ENCODE peak calls at places on chromosome 10, in six cellular contexts. S is left ventricle myocardium inferior, J is uterus, P is ovary, V is psoas muscle, R is GM23248. G is an unnamed sample. For H3K4me1, the result is how much of the 10 kb centered on the place peaks cover.

GRCh38 chr10:33484787-33485186 is 150.3 kb upstream of the NRP1 start:
- DNase-seq in S (no peak), J (no peak), P (no peak), V (no peak), R (peak), G (no peak)

GRCh38 chr10:28326516-28327493 is 23.9 kb upstream of the MPP7 start:
- DNase-seq in S (peak), J (peak), P (peak), V (no peak), R (no peak), G (peak)

GRCh38 chr10:63866747-63867140 is 345.5 kb downstream of the REEP3 start:
- DNase-seq in S (no peak), J (no peak), P (no peak), V (no peak), R (peak), G (no peak)

GRCh38 chr10:132845041-132845551 is 59.1 kb upstream of the NKX6-2 start:
- DNase-seq in S (no peak), J (peak), P (no peak), V (no peak), R (no peak), G (no peak)

GRCh38 chr10:133292919-133293809 is 15.5 kb downstream of the TUBGCP2 start:
- DNase-seq in S (no peak), J (no peak), P (no peak), V (peak), R (peak), G (peak)

GRCh38 chr10:117449636-117450035 is 74.4 kb upstream of the PDZD8 start:
- DNase-seq in S (no peak), J (no peak), P (no peak), V (no peak), R (peak), G (no peak)

GRCh38 chr10:120423350-120424197 is 33.5 kb upstream of the PLPP4 start:
- DNase-seq in S (no peak), J (no peak), P (no peak), V (no peak), R (peak), G (no peak)

GRCh38 chr10:28594401-28594800 is 61.5 kb downstream of the WAC start:
- DNase-seq in S (no peak), J (no peak), P (no peak), V (no peak), R (no peak), G (no peak)

GRCh38 chr10:74548676-74549075 is 277.7 kb upstream of the KAT6B start:
- DNase-seq in S (no peak), J (no peak), P (no peak), V (no peak), R (no peak), G (no peak)

GRCh38 chr10:4267084-4267774 is 482.2 kb upstream of the KLF6 start:
- DNase-seq in S (no peak), J (no peak), P (no peak), V (no peak), R (no peak), G (no peak)

GRCh38 chr10:37434091-37434490 is 308.7 kb downstream of the ANKRD30A start:
- DNase-seq in S (no peak), J (no peak), P (no peak), V (no peak), R (peak), G (no peak)

GRCh38 chr10:29795856-29796255 is 161.1 kb upstream of the SVIL start:
- DNase-seq in S (no peak), J (no peak), P (no peak), V (no peak), R (peak), G (no peak)

GRCh38 chr10:113052076-113052830 is 102.2 kb downstream of the TCF7L2 start:
- DNase-seq in S (no peak), J (no peak), P (no peak), V (no peak), R (peak), G (no peak)

GRCh38 chr10:6140141-6140841 is 51.5 kb downstream of the RBM17 start:
- DNase-seq in S (no peak), J (no peak), P (no peak), V (no peak), R (no peak), G (no peak)

GRCh38 chr10:120749032-120749431 is 102.1 kb upstream of the WDR11 start:
- DNase-seq in S (no peak), J (no peak), P (no peak), V (no peak), R (no peak), G (no peak)

GRCh38 chr10:20855398-20856038 is 41.6 kb downstream of the NEBL start:
- DNase-seq in S (no peak), J (no peak), P (no peak), V (no peak), R (peak), G (no peak)

GRCh38 chr10:46787321-46787615 is 124.0 kb upstream of the PTPN20 start:
- DNase-seq in S (no peak), J (no peak), P (no peak), V (no peak), R (peak), G (no peak)

GRCh38 chr10:16155761-16156322 is 281.0 kb upstream of the PTER start:
- DNase-seq in S (no peak), J (no peak), P (no peak), V (no peak), R (no peak), G (no peak)

GRCh38 chr10:22301193-22301592 is 15.0 kb upstream of the COMMD3 start:
- DNase-seq in S (no peak), J (no peak), P (no peak), V (no peak), R (no peak), G (no peak)

GRCh38 chr10:98307916-98308315 is 39.9 kb upstream of the LOXL4 start:
- DNase-seq in S (no peak), J (no peak), P (no peak), V (no peak), R (no peak), G (no peak)

GRCh38 chr10:23363788-23364135 is 19.2 kb upstream of the C10orf67 start:
- DNase-seq in S (no peak), J (no peak), P (no peak), V (no peak), R (no peak), G (no peak)

DNA sequence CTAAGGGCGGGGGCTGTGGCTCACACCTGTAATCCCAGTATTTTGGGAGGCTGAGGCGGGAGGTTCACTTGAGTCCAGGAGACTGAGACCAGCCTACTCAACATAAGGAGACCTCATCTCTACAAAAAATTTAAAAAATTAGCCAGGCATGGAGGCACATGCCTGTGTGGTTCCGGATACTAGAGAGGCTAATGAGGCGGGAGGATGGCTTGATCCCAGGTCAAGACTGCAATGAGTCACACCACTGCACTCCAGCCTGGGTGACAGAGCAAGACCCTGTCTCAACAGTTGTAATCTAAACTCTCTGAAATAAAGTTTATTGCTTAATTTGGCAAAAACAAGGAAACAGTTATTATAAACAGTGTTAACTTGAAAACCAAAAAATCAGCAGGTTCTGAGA is 123.3 kb downstream of the USP6NL start:
- DNase-seq in S (no peak), J (no peak), P (no peak), V (no peak), R (no peak), G (no peak)
- H3K4me1 ChIP-seq in S (under half), J (under half), P (under half), V (under half), R (under half), G (under half)

DNA sequence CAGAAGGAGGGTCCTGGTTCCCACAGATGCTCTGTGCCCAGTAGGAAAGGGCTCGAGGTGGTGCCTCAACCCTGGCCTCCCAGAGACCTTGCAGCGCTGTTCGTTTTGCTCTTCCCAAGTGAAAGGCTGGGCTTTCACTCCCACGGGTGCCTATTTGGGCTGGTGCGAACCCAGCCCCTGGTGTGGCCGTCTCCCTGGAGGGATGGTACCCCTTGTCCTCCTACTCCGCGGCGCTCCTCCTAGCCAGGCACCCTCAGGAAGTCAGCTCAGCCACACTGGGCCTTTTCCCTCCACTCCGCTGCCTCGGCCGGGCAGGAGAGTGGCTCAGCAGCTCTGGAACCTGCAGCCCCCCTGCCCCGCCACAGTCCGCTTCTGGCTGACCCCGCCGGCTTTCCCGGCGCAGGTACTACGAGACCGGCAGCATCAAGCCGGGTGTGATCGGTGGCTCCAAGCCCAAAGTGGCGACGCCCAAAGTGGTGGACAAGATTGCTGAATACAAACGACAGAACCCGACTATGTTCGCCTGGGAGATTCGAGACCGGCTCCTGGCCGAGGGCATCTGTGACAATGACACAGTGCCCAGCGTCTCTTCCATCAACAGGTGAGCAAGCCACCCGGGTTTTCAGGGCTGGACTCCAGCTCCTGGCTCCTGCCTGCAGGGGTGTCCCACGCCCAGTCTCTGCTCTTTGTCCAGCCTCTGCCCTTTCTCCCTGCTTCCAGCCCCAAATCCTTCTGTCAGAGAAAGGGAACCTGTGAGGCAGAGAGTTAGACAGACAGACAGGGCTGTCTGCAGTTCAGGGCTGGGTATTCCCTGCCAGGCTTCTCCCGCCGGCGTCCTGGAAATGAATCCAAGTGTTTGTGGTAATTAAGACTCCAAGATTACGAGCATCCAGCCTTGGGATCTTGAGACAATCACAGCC is 5.2 kb downstream of the PAX2 start:
- DNase-seq in S (no peak), J (no peak), P (no peak), V (no peak), R (no peak), G (no peak)
- H3K4me1 ChIP-seq in S (under half), J (under half), P (under half), V (under half), R (under half), G (under half)

GRCh38 chr10:13743963-13744362 is 157.2 kb downstream of the PRPF18 start:
- DNase-seq in S (no peak), J (no peak), P (no peak), V (no peak), R (no peak), G (no peak)
- H3K4me1 ChIP-seq in S (under half), J (under half), P (under half), V (under half), R (under half), G (under half)

GRCh38 chr10:31756131-31757119 is 172.2 kb downstream of the ARHGAP12 start:
- DNase-seq in S (no peak), J (no peak), P (no peak), V (no peak), R (no peak), G (no peak)

GRCh38 chr10:31757831-31758230 is 170.8 kb downstream of the ARHGAP12 start:
- DNase-seq in S (no peak), J (no peak), P (no peak), V (no peak), R (peak), G (no peak)

GRCh38 chr10:31758495-31758894 is 170.1 kb downstream of the ARHGAP12 start:
- DNase-seq in S (no peak), J (no peak), P (no peak), V (no peak), R (peak), G (peak)

GRCh38 chr10:31759124-31759798 is 169.4 kb downstream of the ARHGAP12 start:
- DNase-seq in S (no peak), J (peak), P (peak), V (peak), R (peak), G (peak)

GRCh38 chr10:31757374-31757773 is 171.3 kb downstream of the ARHGAP12 start:
- DNase-seq in S (no peak), J (peak), P (peak), V (peak), R (peak), G (peak)
- H3K4me1 ChIP-seq in S (half or more), J (under half), P (under half), V (under half), R (under half), G (under half)

GRCh38 chr10:71659739-71660136 is 59.8 kb downstream of the C10orf105 start:
- DNase-seq in S (no peak), J (no peak), P (no peak), V (no peak), R (no peak), G (no peak)

GRCh38 chr10:71658349-71658745 is 61.2 kb downstream of the C10orf105 start:
- DNase-seq in S (no peak), J (no peak), P (no peak), V (no peak), R (no peak), G (no peak)

GRCh38 chr10:71660313-71660712 is 59.3 kb downstream of the C10orf105 start:
- DNase-seq in S (no peak), J (no peak), P (no peak), V (no peak), R (no peak), G (no peak)

GRCh38 chr10:71657604-71658348 is 61.8 kb downstream of the C10orf105 start:
- DNase-seq in S (no peak), J (no peak), P (no peak), V (no peak), R (no peak), G (no peak)

GRCh38 chr10:71659050-71659738 is 60.4 kb downstream of the C10orf105 start:
- DNase-seq in S (no peak), J (no peak), P (no peak), V (no peak), R (no peak), G (no peak)
- H3K4me1 ChIP-seq in S (under half), J (under half), P (under half), V (under half), R (under half), G (under half)

GRCh38 chr10:80486151-80486692 is 32.1 kb downstream of the TSPAN14 start:
- DNase-seq in S (no peak), J (no peak), P (no peak), V (no peak), R (no peak), G (no peak)

GRCh38 chr10:80486785-80487421 is 32.8 kb downstream of the TSPAN14 start:
- DNase-seq in S (no peak), J (no peak), P (no peak), V (no peak), R (no peak), G (no peak)

GRCh38 chr10:80485410-80486135 is 31.5 kb downstream of the TSPAN14 start:
- DNase-seq in S (no peak), J (no peak), P (no peak), V (no peak), R (no peak), G (no peak)

GRCh38 chr10:80484243-80484642 is 30.1 kb downstream of the TSPAN14 start:
- DNase-seq in S (no peak), J (no peak), P (no peak), V (no peak), R (peak), G (no peak)

DNA sequence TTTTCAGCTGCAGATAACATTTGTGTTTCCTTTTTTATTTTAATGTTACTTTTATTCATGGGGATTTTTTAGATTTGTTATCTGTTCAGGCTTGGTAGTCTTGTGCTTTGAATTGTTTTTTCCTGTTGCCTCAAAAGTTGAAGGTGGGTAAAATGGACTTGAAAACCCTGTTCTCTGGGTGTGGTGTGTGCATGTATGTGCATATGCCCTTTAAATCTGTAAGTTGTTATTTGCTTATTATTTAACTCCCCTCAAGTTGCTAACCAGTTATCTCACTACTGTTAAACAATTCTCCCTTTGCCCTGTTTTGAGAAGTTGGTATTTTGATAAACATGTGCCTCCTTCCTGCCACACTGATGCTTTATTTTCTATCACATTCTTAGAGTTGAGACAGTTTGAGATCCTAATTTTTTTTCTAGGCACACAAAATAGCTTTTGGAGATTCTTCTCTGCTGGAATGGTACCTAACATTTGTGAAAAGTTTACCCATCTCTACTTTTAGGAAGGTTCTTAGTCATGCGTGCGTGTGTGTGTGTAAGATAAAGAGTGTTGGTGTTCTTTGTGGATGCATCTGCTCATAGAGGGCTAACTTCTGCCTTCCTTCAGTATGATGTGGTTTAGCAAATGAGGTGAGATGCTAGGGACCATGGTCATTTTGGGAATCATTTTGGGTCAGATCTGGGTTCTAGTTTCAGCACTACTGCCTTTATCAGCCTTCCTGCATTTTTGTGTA is 30.7 kb downstream of the TSPAN14 start:
- DNase-seq in S (no peak), J (no peak), P (no peak), V (no peak), R (no peak), G (no peak)
- H3K4me1 ChIP-seq in S (half or more), J (under half), P (under half), V (under half), R (under half), G (half or more)

DNA sequence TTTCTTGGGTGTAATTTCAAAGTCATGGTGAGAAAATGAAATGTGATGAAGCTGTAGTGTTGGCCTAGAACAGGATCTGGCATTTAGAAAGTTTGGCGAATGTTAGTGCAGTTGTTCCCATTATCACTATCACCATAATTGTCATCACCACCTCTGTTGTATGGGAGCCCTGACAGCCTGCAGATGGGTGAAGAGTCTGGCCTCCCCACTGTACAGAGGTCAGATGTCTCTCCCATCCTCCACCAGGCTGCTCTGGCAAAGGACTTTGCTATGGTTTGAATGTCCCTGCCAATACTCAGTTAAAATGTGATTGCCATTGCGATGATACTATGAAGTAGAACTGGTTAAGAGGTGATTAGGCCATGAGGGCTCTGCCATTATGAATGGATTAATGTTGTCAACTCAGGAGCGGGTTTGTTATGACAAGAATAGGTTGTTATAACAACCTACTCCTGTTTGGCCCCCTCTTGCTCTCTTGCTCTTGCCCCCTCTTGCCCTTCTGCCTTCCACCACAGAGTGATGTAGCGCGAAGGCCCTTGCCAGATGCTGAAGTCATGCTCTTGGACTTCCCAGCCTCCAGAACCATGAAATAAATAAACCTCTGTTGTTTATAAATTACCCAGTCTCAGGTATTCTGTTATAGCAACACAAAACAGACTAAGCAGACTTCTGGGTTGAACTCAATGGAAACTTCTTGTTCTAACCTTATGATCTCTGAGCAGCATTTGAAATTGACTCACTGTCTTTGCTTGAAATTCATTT is 90.0 kb downstream of the GRK5 start:
- DNase-seq in S (no peak), J (no peak), P (no peak), V (no peak), R (no peak), G (peak)
- H3K4me1 ChIP-seq in S (half or more), J (under half), P (under half), V (under half), R (under half), G (under half)